ENCODE peak calls at places on chromosomes 16 and 17, in six cellular contexts. R is endothelial cell of umbilical vein, M is prostate gland, C is uterus, Y is heart left ventricle, S is testis. X is an unnamed sample.

GRCh38 chr16:3590736-3591435 is 13.7 kb upstream of the NLRC3 start:
- DNase-seq in M (no peak), C (no peak), R (no peak), Y (no peak), S (no peak), X (no peak)

GRCh38 chr16:84036982-84037425 is 5.6 kb downstream of the SLC38A8 start:
- DNase-seq in R (no peak), C (no peak), M (no peak), Y (no peak), S (no peak), X (no peak)

GRCh38 chr17:18959071-18959844 is 7.3 kb downstream of the SLC5A10 start:
- DNase-seq in R (no peak), M (no peak), C (no peak), S (no peak), Y (peak; percentile 59), X (no peak)

GRCh38 chr16:20851601-20852000 is 45.3 kb downstream of the REXO5 start:
- DNase-seq in C (peak; percentile 89), S (peak; percentile 92), M (peak; percentile 86), Y (peak; percentile 78), R (peak; percentile 64), X (peak; percentile 22)

GRCh38 chr17:22512997-22513538 is 820.7 kb downstream of the KCNJ18 start:
- DNase-seq in M (no peak), S (peak; percentile 45), C (no peak), R (no peak), Y (no peak), X (no peak)

GRCh38 chr17:76881966-76882365 is 13.8 kb downstream of the MGAT5B start:
- DNase-seq in M (no peak), R (no peak), C (no peak), Y (no peak), S (no peak), X (no peak)

GRCh38 chr17:48011405-48012150 is 26.0 kb downstream of the COPZ2 start:
- DNase-seq in M (no peak), S (peak; percentile 41), Y (no peak), C (no peak), R (peak; percentile 43), X (peak; percentile 73)

GRCh38 chr16:50861926-50862325 is 120.0 kb downstream of the CYLD start:
- DNase-seq in S (no peak), Y (no peak), C (no peak), M (no peak), R (no peak), X (no peak)

GRCh38 chr17:37555386-37555785 is 53.8 kb downstream of the SYNRG start:
- DNase-seq in C (no peak), Y (no peak), M (no peak), S (no peak), R (no peak), X (no peak)

GRCh38 chr17:9817086-9817485 is 4.8 kb downstream of the GSG1L2 start:
- DNase-seq in R (no peak), Y (no peak), S (peak; percentile 48), M (peak; percentile 57), C (no peak), X (no peak)

GRCh38 chr16:63749256-63749655 is 1372.6 kb downstream of the CDH11 start:
- DNase-seq in Y (no peak), M (no peak), C (no peak), S (no peak), R (no peak), X (no peak)

GRCh38 chr17:51718945-51719344 is 439.6 kb downstream of the CA10 start:
- DNase-seq in R (no peak), Y (no peak), S (no peak), C (no peak), M (no peak), X (no peak)

GRCh38 chr16:89887243-89887642 is 13.9 kb downstream of the TCF25 start:
- DNase-seq in S (no peak), M (no peak), R (no peak), Y (no peak), C (no peak), X (no peak)

GRCh38 chr17:44359458-44360143 is 4.1 kb downstream of the FAM171A2 start:
- DNase-seq in Y (peak; percentile 55), C (no peak), M (no peak), S (no peak), R (no peak), X (no peak)

GRCh38 chr17:81832608-81833159 is 407 bp downstream of the MCRIP1 start:
- DNase-seq in C (no peak), M (no peak), Y (peak; percentile 77), R (peak; percentile 25), S (peak; percentile 34), X (peak; percentile 32)

GRCh38 chr16:64269756-64270155 is 852.1 kb downstream of the CDH11 start:
- DNase-seq in C (no peak), M (no peak), S (no peak), R (no peak), Y (no peak), X (no peak)

GRCh38 chr17:71302721-71303549 is 817.9 kb upstream of the SOX9 start:
- DNase-seq in M (no peak), R (no peak), C (no peak), S (no peak), Y (no peak), X (no peak)

GRCh38 chr17:81621494-81622230 is 15.2 kb downstream of the NPLOC4 start:
- DNase-seq in R (peak; percentile 12), C (no peak), S (peak; percentile 86), Y (no peak), M (no peak), X (no peak)

GRCh38 chr17:64441772-64442549 is 7.0 kb upstream of the MILR1 start:
- DNase-seq in Y (no peak), S (peak; percentile 19), M (no peak), C (no peak), R (peak; percentile 74), X (no peak)

GRCh38 chr16:88315543-88316105 is 67.1 kb upstream of the ZNF469 start:
- DNase-seq in R (peak; percentile 82), C (peak; percentile 61), M (no peak), Y (peak; percentile 65), S (no peak), X (peak; percentile 54)

GRCh38 chr16:84463221-84463620 is 41.2 kb downstream of the MEAK7 start:
- DNase-seq in C (no peak), R (no peak), S (peak; percentile 15), Y (no peak), M (no peak), X (peak; percentile 40)

GRCh38 chr16:24610421-24610765 is 71.0 kb downstream of the RBBP6 start:
- DNase-seq in R (peak; percentile 21), Y (peak; percentile 64), C (peak; percentile 24), M (no peak), S (peak; percentile 28), X (no peak)

GRCh38 chr17:80260791-80261158 is at the start of gene RNF213:
- DNase-seq in M (peak; percentile 29), R (peak; percentile 6), C (peak; percentile 50), S (no peak), Y (peak; percentile 84), X (peak; percentile 85)

GRCh38 chr17:37494401-37494831 is 4.7 kb downstream of the DUSP14 start:
- DNase-seq in Y (no peak), S (peak; percentile 50), M (no peak), C (no peak), R (no peak), X (no peak)

GRCh38 chr16:66416981-66417700 is 10.0 kb upstream of the BEAN1 start:
- DNase-seq in C (no peak), R (no peak), M (no peak), Y (no peak), S (no peak), X (no peak)

GRCh38 chr17:78674595-78675315 is 97.6 kb upstream of the DNAH17 start:
- DNase-seq in C (no peak), Y (no peak), S (no peak), R (no peak), M (no peak), X (no peak)

GRCh38 chr17:29572691-29573557 is 4.4 kb downstream of the TP53I13 start:
- DNase-seq in M (no peak), C (peak; percentile 43), S (peak; percentile 72), R (peak; percentile 53), Y (peak; percentile 89), X (peak; percentile 63)

GRCh38 chr16:53740476-53740875 is 36.5 kb downstream of the FTO start:
- DNase-seq in M (no peak), R (no peak), S (no peak), C (no peak), Y (no peak), X (no peak)
- TF ChIP-seq POLR2A in M (no peak), R (no peak), S (no peak), C (no peak), Y (no peak), X (no peak)

GRCh38 chr16:85882181-85882810 is 16.7 kb upstream of the IRF8 start:
- DNase-seq in M (no peak), R (no peak), Y (no peak), S (no peak), C (no peak), X (no peak)
- H3K27me3 ChIP-seq in M (peaks cover 15% of the 10 kb centered on the region), R (peaks cover 18% of the 10 kb centered on the region), Y (peaks cover 27% of the 10 kb centered on the region), S (no peaks in the 10 kb centered on the region), C (no peaks in the 10 kb centered on the region), X (no peaks in the 10 kb centered on the region)

GRCh38 chr17:13918247-13918646 is 151.1 kb upstream of the COX10 start:
- DNase-seq in M (no peak), S (no peak), C (no peak), R (no peak), Y (no peak), X (no peak)
- TF ChIP-seq POLR2A in M (no peak), S (no peak), C (no peak), R (no peak), Y (no peak), X (no peak)

GRCh38 chr16:55329791-55330190 is 5.8 kb downstream of the IRX6 start:
- DNase-seq in S (no peak), M (no peak), Y (no peak), R (no peak), C (no peak), X (no peak)
- H3K27me3 ChIP-seq in S (no peaks in the 10 kb centered on the region), M (peaks cover 4% of the 10 kb centered on the region), Y (peaks cover 73% of the 10 kb centered on the region), R (peaks cover 54% of the 10 kb centered on the region), C (no peaks in the 10 kb centered on the region), X (peaks cover 2% of the 10 kb centered on the region)

DNA sequence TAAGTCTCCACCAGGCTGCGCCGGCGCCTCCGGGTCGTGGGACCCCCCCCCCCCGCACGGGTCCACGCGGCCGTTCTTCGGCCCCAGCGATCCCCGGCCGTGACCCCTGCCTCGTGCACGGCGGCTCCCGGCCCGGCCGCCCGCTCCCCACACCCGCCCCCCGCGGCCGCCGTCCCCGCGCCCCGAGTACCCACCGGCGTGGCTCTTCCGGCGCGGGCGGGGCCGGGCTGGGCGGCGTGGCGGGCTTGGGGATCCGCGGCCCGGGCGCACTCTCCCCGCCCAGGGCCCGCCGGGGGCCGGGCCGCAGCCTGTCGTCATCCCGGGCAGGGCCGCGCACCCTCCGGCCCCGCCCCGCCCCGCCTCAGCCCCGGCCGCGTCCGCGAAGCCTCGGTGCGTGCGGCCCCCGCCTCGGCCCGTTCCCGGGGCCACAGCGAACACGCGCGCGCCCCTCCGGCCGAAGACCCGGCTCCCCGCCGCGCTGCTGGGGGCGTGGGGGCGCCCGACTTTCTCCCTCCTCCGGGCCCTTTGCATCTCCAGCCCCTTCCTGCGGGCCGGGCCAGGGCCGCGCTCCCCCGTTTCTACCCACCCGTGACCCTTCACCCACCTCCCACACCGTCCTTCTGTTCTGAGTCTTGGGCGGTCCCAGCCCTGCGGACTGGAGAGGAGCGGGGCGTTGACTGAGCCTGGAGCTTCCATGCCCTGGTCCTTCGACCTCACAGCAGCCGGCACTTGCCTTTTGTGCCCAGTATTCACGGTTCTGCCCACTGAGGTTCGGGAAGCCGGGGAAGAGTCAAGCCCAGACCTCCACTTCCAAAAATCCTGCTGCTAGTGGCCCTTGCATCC is 859 bp downstream of the MYO1C start:
- DNase-seq in Y (peak; percentile 88), S (peak; percentile 52), M (no peak), R (no peak), C (peak; percentile 63), X (peak; percentile 85)
- TF ChIP-seq POLR2A in Y (no peak), S (no peak), M (no peak), R (peak; percentile 42), C (peak; percentile 32), X (no peak)

GRCh38 chr16:49849037-49849436 is 6.9 kb downstream of the ZNF423 start:
- DNase-seq in M (no peak), S (no peak), C (no peak), R (no peak), Y (no peak), X (no peak)
- H3K27me3 ChIP-seq in M (no peaks in the 10 kb centered on the region), S (no peaks in the 10 kb centered on the region), C (no peaks in the 10 kb centered on the region), R (peaks cover 29% of the 10 kb centered on the region), Y (no peaks in the 10 kb centered on the region), X (no peaks in the 10 kb centered on the region)